ENCODE peak calls at places on chromosomes 4 and X, in six cellular contexts. G is endodermal cell, R is K562, D is lung, I is heart left ventricle, N is tibial artery. K is an unnamed sample.
A peak's percentile ranks its signal among the peaks of the same experiment; 100 is the strongest.

GRCh38 chr4:165394275-165394674 is 15.5 kb downstream of the CPE start:
- DNase-seq in G (no peak), R (no peak), D (no peak), I (no peak), N (no peak), K (no peak)

GRCh38 chr4:84582302-84582987 is 482 bp upstream of the CDS1 start:
- DNase-seq in G (peak; percentile 100), R (peak; percentile 94), D (peak; percentile 94), I (peak; percentile 76), N (peak; percentile 69), K (peak; percentile 94)

GRCh38 chr4:9765091-9765490 is 16.3 kb upstream of the DRD5 start:
- DNase-seq in G (peak; percentile 85), R (peak; percentile 10), D (no peak), I (no peak), N (no peak), K (no peak)

GRCh38 chr4:106315476-106315967 is 487 bp downstream of the TBCK start:
- DNase-seq in G (no peak), R (peak; percentile 31), D (peak; percentile 30), I (no peak), N (no peak), K (no peak)

GRCh38 chr4:169770411-169770810 is 12.7 kb upstream of the HPF1 start:
- DNase-seq in G (no peak), R (no peak), D (no peak), I (no peak), N (no peak), K (no peak)

GRCh38 chrX:23659339-23659738 is 8.0 kb upstream of the PRDX4 start:
- DNase-seq in G (no peak), R (no peak), D (no peak), I (no peak), N (no peak), K (no peak)

GRCh38 chr4:73010789-73011628 is 58.5 kb downstream of the COX18 start:
- DNase-seq in G (no peak), R (no peak), D (no peak), I (no peak), N (no peak), K (no peak)

GRCh38 chr4:117692538-117692937 is 341.7 kb upstream of the NDST3 start:
- DNase-seq in G (no peak), R (no peak), D (no peak), I (no peak), N (no peak), K (no peak)

GRCh38 chr4:100555791-100556190 is 38.0 kb upstream of the EMCN start:
- DNase-seq in G (no peak), R (no peak), D (no peak), I (no peak), N (no peak), K (no peak)

GRCh38 chr4:181962321-181962720 is 280.9 kb upstream of the TENM3 start:
- DNase-seq in G (no peak), R (no peak), D (no peak), I (no peak), N (no peak), K (no peak)

GRCh38 chrX:48834383-48834709 is 1.1 kb downstream of the PCSK1N start:
- DNase-seq in G (no peak), R (no peak), D (no peak), I (no peak), N (no peak), K (no peak)

GRCh38 chr4:144421839-144422565 is 224.0 kb upstream of the HHIP start:
- DNase-seq in G (no peak), R (no peak), D (no peak), I (no peak), N (no peak), K (peak; percentile 5)

GRCh38 chrX:1658083-1658463 is 43.2 kb downstream of the ASMT start:
- DNase-seq in G (peak; percentile 52), R (no peak), D (no peak), I (no peak), N (no peak), K (no peak)
- H3K4me3 ChIP-seq in G (no peak overlapping the region), R (no peak overlapping the region), D (no peak overlapping the region), I (no peak overlapping the region), N (no peak overlapping the region), K (no peak overlapping the region)

GRCh38 chrX:112839856-112840255 is 775 bp downstream of the AMOT start:
- DNase-seq in G (peak; percentile 61), R (no peak), D (no peak), I (no peak), N (no peak), K (no peak)
- H3K4me3 ChIP-seq in G (peak overlapping the region; percentile 83), R (no peak overlapping the region), D (peak overlapping the region; percentile 65), I (peak overlapping the region; percentile 65), N (peak overlapping the region; percentile 82), K (peak overlapping the region; percentile 66)

GRCh38 chr4:1199556-1200331 is 27.4 kb upstream of the SPON2 start:
- DNase-seq in G (peak; percentile 36), R (no peak), D (no peak), I (no peak), N (no peak), K (no peak)

GRCh38 chr4:1202526-1203378 is 30.4 kb upstream of the SPON2 start:
- DNase-seq in G (peak; percentile 38), R (no peak), D (no peak), I (no peak), N (no peak), K (no peak)

GRCh38 chr4:1198070-1198844 is 25.9 kb upstream of the SPON2 start:
- DNase-seq in G (no peak), R (no peak), D (no peak), I (no peak), N (no peak), K (no peak)

GRCh38 chr4:1201851-1202525 is 29.6 kb upstream of the SPON2 start:
- DNase-seq in G (peak; percentile 30), R (no peak), D (peak; percentile 67), I (no peak), N (peak; percentile 49), K (no peak)

GRCh38 chr4:1200425-1201035 is 28.1 kb upstream of the SPON2 start:
- DNase-seq in G (peak; percentile 36), R (no peak), D (no peak), I (no peak), N (peak; percentile 18), K (no peak)
- H3K4me3 ChIP-seq in G (no peak overlapping the region), R (peak overlapping the region; percentile 17), D (no peak overlapping the region), I (peak overlapping the region; percentile 26), N (peak overlapping the region; percentile 4), K (no peak overlapping the region)

GRCh38 chr4:56906534-56906933 is 1.2 kb upstream of the REST start:
- DNase-seq in G (peak; percentile 50), R (no peak), D (no peak), I (no peak), N (no peak), K (peak; percentile 9)
- H3K4me3 ChIP-seq in G (peak overlapping the region; percentile 83), R (no peak overlapping the region), D (no peak overlapping the region), I (no peak overlapping the region), N (peak overlapping the region; percentile 98), K (no peak overlapping the region)

DNA sequence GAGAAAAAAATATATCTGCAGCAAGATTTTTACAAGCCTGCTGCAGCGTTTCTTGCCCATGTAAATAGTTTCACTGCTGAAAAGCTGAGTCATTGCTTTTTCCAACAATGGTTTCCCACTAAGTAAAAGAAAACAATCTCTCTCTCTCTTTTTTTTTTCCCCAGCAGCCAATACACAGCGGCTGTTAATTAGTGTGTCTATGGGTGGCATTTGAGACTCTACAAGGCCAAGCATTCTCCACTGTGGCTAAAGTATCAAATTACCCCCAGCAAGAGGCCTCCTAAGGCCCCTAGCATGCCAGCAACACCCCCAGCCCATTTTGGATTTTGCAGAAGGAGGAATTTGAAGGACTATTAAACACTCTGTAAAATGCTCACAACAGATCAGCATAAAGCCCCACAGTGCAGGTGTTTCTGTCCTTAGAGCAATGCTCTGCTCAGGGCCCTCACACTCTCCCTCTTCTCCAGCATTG is 837.4 kb downstream of the TRIML1 start:
- DNase-seq in G (peak; percentile 81), R (no peak), D (no peak), I (no peak), N (no peak), K (peak; percentile 81)
- H3K4me3 ChIP-seq in G (peak overlapping the region; percentile 65), R (no peak overlapping the region), D (no peak overlapping the region), I (no peak overlapping the region), N (no peak overlapping the region), K (no peak overlapping the region)

GRCh38 chr4:71130827-71131603 is 137.6 kb downstream of the DCK start:
- DNase-seq in G (no peak), R (no peak), D (no peak), I (no peak), N (no peak), K (no peak)
- H3K4me3 ChIP-seq in G (no peak overlapping the region), R (no peak overlapping the region), D (no peak overlapping the region), I (no peak overlapping the region), N (no peak overlapping the region), K (no peak overlapping the region)